ENCODE peak calls at places on chromosomes 5 and 9, in nine cellular contexts. M, H, D, L, E, W, S, I and Q are unnamed samples.

GRCh38 chr5:132055808-132056609 is 4.4 kb upstream of the IL3 start:
- DNase-seq in M (no peak), H (no peak), D (no peak), L (peak; percentile 78), E (peak; percentile 74), W (peak; percentile 66), S (peak; percentile 70), I (peak; percentile 37), Q (peak; percentile 53)

GRCh38 chr9:19994296-19994695 is 205.5 kb upstream of the SLC24A2 start:
- DNase-seq in M (peak; percentile 76), H (peak; percentile 63), D (no peak), L (no peak), E (no peak), W (no peak), S (no peak), I (no peak), Q (no peak)

GRCh38 chr9:107282268-107282667 is 811 bp upstream of the RAD23B start:
- DNase-seq in M (no peak), H (no peak), D (no peak), L (no peak), E (peak; percentile 30), W (no peak), S (no peak), I (peak; percentile 29), Q (no peak)

GRCh38 chr9:132006657-132007370 is 72.9 kb downstream of the MED27 start:
- DNase-seq in M (no peak), H (peak; percentile 71), D (no peak), L (peak; percentile 5), E (peak; percentile 67), W (no peak), S (no peak), I (no peak), Q (no peak)

GRCh38 chr5:53334431-53334941 is 145.9 kb upstream of the FST start:
- DNase-seq in M (peak; percentile 81), H (peak; percentile 86), D (no peak), L (no peak), E (no peak), W (no peak), S (no peak), I (no peak), Q (no peak)

GRCh38 chr5:37837101-37838032 is 2.5 kb downstream of the GDNF start:
- DNase-seq in M (peak; percentile 84), H (peak; percentile 80), D (peak; percentile 71), L (no peak), E (peak; percentile 72), W (no peak), S (peak; percentile 93), I (peak; percentile 76), Q (peak; percentile 81)

GRCh38 chr9:130321082-130321481 is 55.5 kb downstream of the HMCN2 start:
- DNase-seq in M (no peak), H (no peak), D (no peak), L (no peak), E (no peak), W (no peak), S (no peak), I (peak; percentile 33), Q (no peak)

GRCh38 chr5:134997015-134997414 is 29.3 kb downstream of the CATSPER3 start:
- DNase-seq in M (no peak), H (no peak), D (no peak), L (no peak), E (no peak), W (no peak), S (no peak), I (peak; percentile 2), Q (no peak)

GRCh38 chr5:58185397-58186195 is 274.3 kb downstream of the PLK2 start:
- DNase-seq in M (peak; percentile 41), H (no peak), D (no peak), L (no peak), E (no peak), W (no peak), S (no peak), I (no peak), Q (no peak)

GRCh38 chr5:132873119-132873929 is at the start of gene LEAP2:
- DNase-seq in M (no peak), H (no peak), D (no peak), L (no peak), E (no peak), W (no peak), S (no peak), I (no peak), Q (no peak)

GRCh38 chr5:133709074-133709676 is 96.8 kb upstream of the FSTL4 start:
- DNase-seq in M (no peak), H (no peak), D (no peak), L (no peak), E (no peak), W (peak; percentile 17), S (no peak), I (no peak), Q (no peak)

GRCh38 chr9:34127035-34127948 is 794 bp upstream of the DCAF12 start:
- DNase-seq in M (no peak), H (no peak), D (no peak), L (no peak), E (no peak), W (no peak), S (no peak), I (no peak), Q (no peak)

GRCh38 chr9:105198763-105199339 is 45.6 kb upstream of the SLC44A1 start:
- DNase-seq in M (no peak), H (no peak), D (no peak), L (no peak), E (no peak), W (no peak), S (no peak), I (no peak), Q (no peak)

GRCh38 chr9:133149130-133150015 is 14.3 kb downstream of the GBGT1 start:
- DNase-seq in M (peak; percentile 90), H (peak; percentile 98), D (peak; percentile 93), L (peak; percentile 80), E (peak; percentile 92), W (peak; percentile 94), S (peak; percentile 96), I (peak; percentile 98), Q (peak; percentile 96)

GRCh38 chr5:113474100-113474700 is 14.1 kb downstream of the MCC start:
- DNase-seq in M (no peak), H (no peak), D (no peak), L (no peak), E (no peak), W (no peak), S (no peak), I (no peak), Q (no peak)

GRCh38 chr5:113235884-113236283 is 198.9 kb downstream of the TSSK1B start:
- DNase-seq in M (peak; percentile 52), H (no peak), D (no peak), L (no peak), E (no peak), W (no peak), S (no peak), I (no peak), Q (no peak)

GRCh38 chr9:137534256-137535119 is 15.7 kb downstream of the PNPLA7 start:
- DNase-seq in M (peak; percentile 79), H (peak; percentile 76), D (peak; percentile 73), L (peak; percentile 17), E (peak; percentile 58), W (no peak), S (no peak), I (peak; percentile 75), Q (no peak)
- H3K27ac ChIP-seq in M (no peak overlapping the region), H (no peak overlapping the region), D (peak overlapping the region; percentile 3), L (no peak overlapping the region), E (no peak overlapping the region), W (no peak overlapping the region), S (no peak overlapping the region), I (no peak overlapping the region), Q (no peak overlapping the region)

GRCh38 chr5:352639-353598 is 31.4 kb downstream of the AHRR start:
- DNase-seq in M (no peak), H (no peak), D (no peak), L (no peak), E (no peak), W (peak; percentile 56), S (no peak), I (no peak), Q (no peak)

GRCh38 chr5:348726-349125 is 27.2 kb downstream of the AHRR start:
- DNase-seq in M (no peak), H (no peak), D (no peak), L (no peak), E (no peak), W (no peak), S (no peak), I (no peak), Q (no peak)

GRCh38 chr5:351911-352225 is 30.4 kb downstream of the AHRR start:
- DNase-seq in M (no peak), H (no peak), D (no peak), L (no peak), E (no peak), W (no peak), S (no peak), I (no peak), Q (no peak)

GRCh38 chr5:350355-350754 is 28.8 kb downstream of the AHRR start:
- DNase-seq in M (no peak), H (no peak), D (no peak), L (no peak), E (no peak), W (no peak), S (no peak), I (peak; percentile 42), Q (no peak)

DNA sequence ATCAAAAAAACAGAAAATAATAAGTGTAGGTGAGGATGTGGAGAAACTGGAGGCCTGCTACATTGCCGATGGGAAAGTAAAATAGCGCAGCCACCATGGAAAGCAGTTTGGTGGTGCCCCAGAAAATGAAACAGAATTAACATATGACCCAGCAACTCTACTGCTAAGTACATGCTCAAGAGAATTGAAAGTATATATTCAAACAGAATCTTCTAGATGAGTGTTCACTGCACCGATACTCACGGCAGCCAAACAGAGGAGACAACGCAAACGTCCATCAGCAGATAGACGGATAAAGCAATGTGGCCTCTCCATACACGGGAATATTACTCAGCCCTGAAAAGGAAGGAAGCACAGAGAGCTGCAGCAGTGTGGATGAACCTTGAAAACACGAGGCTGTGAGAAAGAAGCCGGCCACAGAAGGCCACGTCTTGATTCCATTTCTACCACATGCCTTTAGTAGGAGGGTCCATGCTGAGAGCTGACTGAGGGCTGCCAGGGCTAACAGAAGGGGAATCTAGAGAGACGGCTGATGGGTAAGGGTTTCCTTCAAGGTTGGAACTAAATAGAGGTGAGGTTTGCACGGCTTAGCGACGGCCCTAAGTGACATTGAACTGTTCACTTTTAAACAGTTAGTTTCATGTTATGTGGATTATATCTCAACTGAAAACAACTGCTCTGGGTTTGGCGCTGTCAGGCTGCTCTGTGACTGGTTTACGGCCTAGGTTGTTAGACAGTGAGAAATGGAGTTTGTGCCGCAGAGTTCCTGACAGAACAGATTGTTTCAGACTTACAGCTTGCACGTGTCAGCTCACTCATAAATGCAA is 29.8 kb downstream of the AHRR start:
- DNase-seq in M (no peak), H (no peak), D (no peak), L (no peak), E (no peak), W (no peak), S (no peak), I (no peak), Q (no peak)
- H3K27ac ChIP-seq in M (no peak overlapping the region), H (no peak overlapping the region), D (no peak overlapping the region), L (no peak overlapping the region), E (no peak overlapping the region), W (no peak overlapping the region), S (no peak overlapping the region), I (no peak overlapping the region), Q (no peak overlapping the region)

GRCh38 chr9:75088646-75089368 is 493 bp downstream of the OSTF1 start:
- DNase-seq in M (peak; percentile 58), H (peak; percentile 63), D (peak; percentile 49), L (no peak), E (no peak), W (no peak), S (peak; percentile 83), I (peak; percentile 58), Q (peak; percentile 87)
- H3K27ac ChIP-seq in M (peak overlapping the region; percentile 59), H (peak overlapping the region; percentile 95), D (peak overlapping the region; percentile 83), L (peak overlapping the region; percentile 85), E (peak overlapping the region; percentile 89), W (peak overlapping the region; percentile 94), S (no peak overlapping the region), I (peak overlapping the region; percentile 82), Q (peak overlapping the region; percentile 99)

GRCh38 chr5:72412283-72413055 is 92.3 kb downstream of the PTCD2 start:
- DNase-seq in M (peak; percentile 2), H (no peak), D (no peak), L (no peak), E (no peak), W (no peak), S (no peak), I (no peak), Q (no peak)
- H3K27ac ChIP-seq in M (no peak overlapping the region), H (no peak overlapping the region), D (peak overlapping the region; percentile 79), L (no peak overlapping the region), E (no peak overlapping the region), W (no peak overlapping the region), S (no peak overlapping the region), I (peak overlapping the region; percentile 4), Q (no peak overlapping the region)